ENCODE peak calls at places on chromosome 20, in six cellular contexts. M is left ventricle myocardium inferior, W is stromal cell of bone marrow, Q is ACHN, S is NCI-H2171 treated with DMSO at 0.1 percent for 48 hours, I is trophoblast cell. V is an unnamed sample.

GRCh38 chr20:34680586-34680985 is 3.7 kb upstream of the PIGU start:
- DNase-seq in M (no peak), W (no peak), Q (no peak), S (no peak), I (no peak), V (no peak)

GRCh38 chr20:32906200-32906599 is 47.5 kb downstream of the EFCAB8 start:
- DNase-seq in M (no peak), W (no peak), Q (no peak), S (peak; percentile 88), I (no peak), V (no peak)

GRCh38 chr20:43178079-43178478 is 11.6 kb downstream of the PTPRT start:
- DNase-seq in M (no peak), W (no peak), Q (no peak), S (no peak), I (no peak), V (no peak)

GRCh38 chr20:8749101-8749500 is 319.8 kb upstream of the PLCB4 start:
- DNase-seq in M (no peak), W (no peak), Q (no peak), S (no peak), I (no peak), V (no peak)

GRCh38 chr20:45971425-45971674 is 653 bp downstream of the ZNF335 start:
- DNase-seq in M (peak; percentile 44), W (no peak), Q (no peak), S (no peak), I (no peak), V (no peak)

GRCh38 chr20:62736026-62736406 is 27.4 kb downstream of the NTSR1 start:
- DNase-seq in M (no peak), W (no peak), Q (no peak), S (no peak), I (no peak), V (no peak)

GRCh38 chr20:13840093-13840465 is 55.3 kb downstream of the NDUFAF5 start:
- DNase-seq in M (no peak), W (no peak), Q (no peak), S (no peak), I (no peak), V (no peak)

GRCh38 chr20:35368616-35369423 is 43.0 kb downstream of the UQCC1 start:
- DNase-seq in M (peak; percentile 38), W (no peak), Q (no peak), S (no peak), I (no peak), V (no peak)

GRCh38 chr20:52823303-52823702 is 148.9 kb upstream of the TSHZ2 start:
- DNase-seq in M (no peak), W (no peak), Q (no peak), S (no peak), I (no peak), V (no peak)

GRCh38 chr20:20213722-20214121 is 154.2 kb upstream of the INSM1 start:
- DNase-seq in M (no peak), W (no peak), Q (no peak), S (peak; percentile 98), I (no peak), V (no peak)

GRCh38 chr20:51860015-51860882 is 57.9 kb upstream of the SALL4 start:
- DNase-seq in M (no peak), W (peak; percentile 44), Q (no peak), S (no peak), I (no peak), V (peak; percentile 86)

GRCh38 chr20:63552481-63553249 is 1.3 kb upstream of the FNDC11 start:
- DNase-seq in M (no peak), W (no peak), Q (no peak), S (peak; percentile 67), I (no peak), V (no peak)

GRCh38 chr20:62193079-62194025 is 10.5 kb downstream of the MTG2 start:
- DNase-seq in M (no peak), W (no peak), Q (no peak), S (no peak), I (no peak), V (no peak)

GRCh38 chr20:18796282-18796833 is 17.2 kb upstream of the SCP2D1 start:
- DNase-seq in M (no peak), W (no peak), Q (no peak), S (no peak), I (no peak), V (no peak)

GRCh38 chr20:37955511-37955910 is 52.6 kb downstream of the VSTM2L start:
- DNase-seq in M (no peak), W (no peak), Q (no peak), S (no peak), I (no peak), V (no peak)

GRCh38 chr20:50034567-50035170 is 51.9 kb downstream of the SNAI1 start:
- DNase-seq in M (no peak), W (peak; percentile 62), Q (peak; percentile 80), S (no peak), I (no peak), V (peak; percentile 64)

GRCh38 chr20:19212524-19213502 is at the start of gene SLC24A3:
- DNase-seq in M (peak; percentile 70), W (peak; percentile 5), Q (no peak), S (peak; percentile 74), I (peak; percentile 41), V (no peak)

GRCh38 chr20:40459299-40459698 is 229.7 kb downstream of the MAFB start:
- DNase-seq in M (no peak), W (no peak), Q (no peak), S (no peak), I (no peak), V (no peak)

GRCh38 chr20:60820918-60821317 is 431.1 kb upstream of the CDH4 start:
- DNase-seq in M (no peak), W (no peak), Q (no peak), S (no peak), I (no peak), V (no peak)

GRCh38 chr20:3307078-3307477 is 68.1 kb upstream of the SLC4A11 start:
- DNase-seq in M (no peak), W (no peak), Q (no peak), S (no peak), I (no peak), V (no peak)

GRCh38 chr20:32057785-32058184 is 5.7 kb downstream of the HCK start:
- DNase-seq in M (no peak), W (no peak), Q (no peak), S (no peak), I (no peak), V (no peak)

GRCh38 chr20:63228786-63229185 is 6.9 kb upstream of the BIRC7 start:
- DNase-seq in M (no peak), W (no peak), Q (no peak), S (peak; percentile 65), I (no peak), V (no peak)

GRCh38 chr20:6583134-6583738 is 184.2 kb upstream of the BMP2 start:
- DNase-seq in M (peak; percentile 20), W (no peak), Q (peak; percentile 51), S (peak; percentile 25), I (no peak), V (no peak)

GRCh38 chr20:63627700-63628245 is 872 bp upstream of the GMEB2 start:
- DNase-seq in M (no peak), W (no peak), Q (no peak), S (no peak), I (no peak), V (no peak)

GRCh38 chr20:34529742-34530141 is 13.5 kb downstream of the DYNLRB1 start:
- DNase-seq in M (no peak), W (no peak), Q (no peak), S (no peak), I (no peak), V (no peak)

GRCh38 chr20:51541189-51542032 is 1.1 kb downstream of the NFATC2 start:
- DNase-seq in M (peak; percentile 74), W (peak; percentile 64), Q (no peak), S (no peak), I (no peak), V (no peak)

GRCh38 chr20:59632426-59633113 is 28.2 kb downstream of the PHACTR3 start:
- DNase-seq in M (no peak), W (no peak), Q (no peak), S (no peak), I (no peak), V (no peak)

GRCh38 chr20:37886851-37887297 is 16.1 kb upstream of the VSTM2L start:
- DNase-seq in M (peak; percentile 79), W (no peak), Q (peak; percentile 5), S (peak; percentile 32), I (no peak), V (no peak)

GRCh38 chr20:11952621-11953020 is 34.9 kb downstream of the BTBD3 start:
- DNase-seq in M (no peak), W (no peak), Q (no peak), S (no peak), I (no peak), V (no peak)

GRCh38 chr20:33840759-33841438 is 29.8 kb downstream of the CHMP4B start:
- DNase-seq in M (no peak), W (no peak), Q (no peak), S (no peak), I (no peak), V (no peak)

GRCh38 chr20:24977336-24977735 is 15.2 kb downstream of the APMAP start:
- DNase-seq in M (no peak), W (no peak), Q (no peak), S (no peak), I (no peak), V (no peak)

GRCh38 chr20:61567204-61567603 is 315.1 kb downstream of the CDH4 start:
- DNase-seq in M (no peak), W (no peak), Q (no peak), S (no peak), I (no peak), V (no peak)

V was measured in HTR-8/SVneo.